ENCODE peak calls at places on chromosomes 3 and 15, in seven cellular contexts. One of them, this sample, is unnamed.

GRCh38 chr3:29649815-29650547 is 369.1 kb downstream of the RBMS3 start:
- DNase-seq in transverse colon: peak; percentile 11
- DNase-seq in CD4-positive, alpha-beta memory T cell: no peak
- DNase-seq in adrenal gland: peak; percentile 30
- DNase-seq in PC-3: peak; percentile 59
- DNase-seq in CD8-positive, alpha-beta T cell: no peak
- DNase-seq in left ventricle myocardium inferior: peak; percentile 24
- DNase-seq in this sample: no peak

GRCh38 chr3:193921480-193921879 is 214.5 kb upstream of the HES1 start:
- DNase-seq in transverse colon: no peak
- DNase-seq in CD4-positive, alpha-beta memory T cell: no peak
- DNase-seq in adrenal gland: no peak
- DNase-seq in PC-3: no peak
- DNase-seq in CD8-positive, alpha-beta T cell: no peak
- DNase-seq in left ventricle myocardium inferior: no peak
- DNase-seq in this sample: no peak

GRCh38 chr3:108437439-108437838 is 73.0 kb downstream of the MYH15 start:
- DNase-seq in transverse colon: peak; percentile 67
- DNase-seq in CD4-positive, alpha-beta memory T cell: no peak
- DNase-seq in adrenal gland: no peak
- DNase-seq in PC-3: peak; percentile 35
- DNase-seq in CD8-positive, alpha-beta T cell: no peak
- DNase-seq in left ventricle myocardium inferior: no peak
- DNase-seq in this sample: no peak

GRCh38 chr3:13785351-13785750 is 94.5 kb downstream of the WNT7A start:
- DNase-seq in transverse colon: no peak
- DNase-seq in CD4-positive, alpha-beta memory T cell: no peak
- DNase-seq in adrenal gland: no peak
- DNase-seq in PC-3: no peak
- DNase-seq in CD8-positive, alpha-beta T cell: no peak
- DNase-seq in left ventricle myocardium inferior: no peak
- DNase-seq in this sample: peak; percentile 15

GRCh38 chr3:142963266-142964149 is at the start of gene PAQR9:
- DNase-seq in transverse colon: no peak
- DNase-seq in CD4-positive, alpha-beta memory T cell: no peak
- DNase-seq in adrenal gland: no peak
- DNase-seq in PC-3: no peak
- DNase-seq in CD8-positive, alpha-beta T cell: no peak
- DNase-seq in left ventricle myocardium inferior: peak; percentile 27
- DNase-seq in this sample: peak; percentile 60

GRCh38 chr3:23455775-23456174 is 252.6 kb downstream of the UBE2E2 start:
- DNase-seq in transverse colon: no peak
- DNase-seq in CD4-positive, alpha-beta memory T cell: no peak
- DNase-seq in adrenal gland: no peak
- DNase-seq in PC-3: peak; percentile 49
- DNase-seq in CD8-positive, alpha-beta T cell: no peak
- DNase-seq in left ventricle myocardium inferior: no peak
- DNase-seq in this sample: no peak

GRCh38 chr15:29568840-29569532 is 253.3 kb downstream of the TJP1 start:
- DNase-seq in transverse colon: peak; percentile 66
- DNase-seq in CD4-positive, alpha-beta memory T cell: no peak
- DNase-seq in adrenal gland: no peak
- DNase-seq in PC-3: peak; percentile 70
- DNase-seq in CD8-positive, alpha-beta T cell: no peak
- DNase-seq in left ventricle myocardium inferior: no peak
- DNase-seq in this sample: no peak

GRCh38 chr3:126472277-126473006 is 3.2 kb downstream of the ZXDC start:
- DNase-seq in transverse colon: peak; percentile 40
- DNase-seq in CD4-positive, alpha-beta memory T cell: no peak
- DNase-seq in adrenal gland: peak; percentile 88
- DNase-seq in PC-3: peak; percentile 39
- DNase-seq in CD8-positive, alpha-beta T cell: no peak
- DNase-seq in left ventricle myocardium inferior: peak; percentile 39
- DNase-seq in this sample: peak; percentile 85

GRCh38 chr3:41198526-41198925 is 779 bp upstream of the CTNNB1 start:
- DNase-seq in transverse colon: peak; percentile 42
- DNase-seq in CD4-positive, alpha-beta memory T cell: no peak
- DNase-seq in adrenal gland: peak; percentile 55
- DNase-seq in PC-3: no peak
- DNase-seq in CD8-positive, alpha-beta T cell: no peak
- DNase-seq in left ventricle myocardium inferior: peak; percentile 34
- DNase-seq in this sample: no peak

GRCh38 chr3:187994221-187995085 is 159.5 kb upstream of the LPP start:
- DNase-seq in transverse colon: no peak
- DNase-seq in CD4-positive, alpha-beta memory T cell: peak; percentile 67
- DNase-seq in adrenal gland: no peak
- DNase-seq in PC-3: peak; percentile 29
- DNase-seq in CD8-positive, alpha-beta T cell: no peak
- DNase-seq in left ventricle myocardium inferior: no peak
- DNase-seq in this sample: no peak

GRCh38 chr15:74317820-74318375 is 49.5 kb downstream of the CYP11A1 start:
- DNase-seq in transverse colon: peak; percentile 43
- DNase-seq in CD4-positive, alpha-beta memory T cell: no peak
- DNase-seq in adrenal gland: peak; percentile 67
- DNase-seq in PC-3: peak; percentile 11
- DNase-seq in CD8-positive, alpha-beta T cell: no peak
- DNase-seq in left ventricle myocardium inferior: peak; percentile 92
- DNase-seq in this sample: no peak

GRCh38 chr3:51501833-51502561 is 2.2 kb upstream of the DCAF1 start:
- DNase-seq in transverse colon: peak; percentile 82
- DNase-seq in CD4-positive, alpha-beta memory T cell: peak; percentile 70
- DNase-seq in adrenal gland: peak; percentile 89
- DNase-seq in PC-3: peak; percentile 86
- DNase-seq in CD8-positive, alpha-beta T cell: peak; percentile 86
- DNase-seq in left ventricle myocardium inferior: peak; percentile 76
- DNase-seq in this sample: peak; percentile 86

GRCh38 chr15:96894669-96895068 is 564.2 kb downstream of the NR2F2 start:
- DNase-seq in transverse colon: no peak
- DNase-seq in CD4-positive, alpha-beta memory T cell: no peak
- DNase-seq in adrenal gland: no peak
- DNase-seq in PC-3: no peak
- DNase-seq in CD8-positive, alpha-beta T cell: no peak
- DNase-seq in left ventricle myocardium inferior: no peak
- DNase-seq in this sample: no peak

GRCh38 chr15:77898811-77899730 is 178.4 kb downstream of the TBC1D2B start:
- DNase-seq in transverse colon: no peak
- DNase-seq in CD4-positive, alpha-beta memory T cell: no peak
- DNase-seq in adrenal gland: no peak
- DNase-seq in PC-3: no peak
- DNase-seq in CD8-positive, alpha-beta T cell: no peak
- DNase-seq in left ventricle myocardium inferior: no peak
- DNase-seq in this sample: peak; percentile 60

GRCh38 chr15:91114301-91114700 is 14.2 kb downstream of the SV2B start:
- DNase-seq in transverse colon: no peak
- DNase-seq in CD4-positive, alpha-beta memory T cell: no peak
- DNase-seq in adrenal gland: no peak
- DNase-seq in PC-3: no peak
- DNase-seq in CD8-positive, alpha-beta T cell: no peak
- DNase-seq in left ventricle myocardium inferior: no peak
- DNase-seq in this sample: no peak

GRCh38 chr3:152860736-152861135 is 25.8 kb downstream of the P2RY1 start:
- DNase-seq in transverse colon: no peak
- DNase-seq in CD4-positive, alpha-beta memory T cell: no peak
- DNase-seq in adrenal gland: no peak
- DNase-seq in PC-3: no peak
- DNase-seq in CD8-positive, alpha-beta T cell: no peak
- DNase-seq in left ventricle myocardium inferior: no peak
- DNase-seq in this sample: no peak

GRCh38 chr15:63501256-63502089 is 2.9 kb upstream of the USP3 start:
- DNase-seq in transverse colon: peak; percentile 83
- DNase-seq in CD4-positive, alpha-beta memory T cell: no peak
- DNase-seq in adrenal gland: peak; percentile 77
- DNase-seq in PC-3: peak; percentile 79
- DNase-seq in CD8-positive, alpha-beta T cell: no peak
- DNase-seq in left ventricle myocardium inferior: peak; percentile 85
- DNase-seq in this sample: peak; percentile 90

GRCh38 chr15:50166216-50166615 is 15.8 kb upstream of the SLC27A2 start:
- DNase-seq in transverse colon: no peak
- DNase-seq in CD4-positive, alpha-beta memory T cell: no peak
- DNase-seq in adrenal gland: no peak
- DNase-seq in PC-3: no peak
- DNase-seq in CD8-positive, alpha-beta T cell: no peak
- DNase-seq in left ventricle myocardium inferior: no peak
- DNase-seq in this sample: no peak

GRCh38 chr15:75620043-75620775 is 5.3 kb downstream of the SNUPN start:
- DNase-seq in transverse colon: peak; percentile 22
- DNase-seq in CD4-positive, alpha-beta memory T cell: no peak
- DNase-seq in adrenal gland: peak; percentile 34
- DNase-seq in PC-3: no peak
- DNase-seq in CD8-positive, alpha-beta T cell: no peak
- DNase-seq in left ventricle myocardium inferior: peak; percentile 29
- DNase-seq in this sample: no peak
- H3K27ac ChIP-seq in transverse colon: peak overlapping the region; percentile 70
- H3K27ac ChIP-seq in CD4-positive, alpha-beta memory T cell: no peak overlapping the region
- H3K27ac ChIP-seq in adrenal gland: peak overlapping the region; percentile 64
- H3K27ac ChIP-seq in PC-3: peak overlapping the region; percentile 6
- H3K27ac ChIP-seq in CD8-positive, alpha-beta T cell: no peak overlapping the region
- H3K27ac ChIP-seq in left ventricle myocardium inferior: peak overlapping the region; percentile 81
- H3K27ac ChIP-seq in this sample: peak overlapping the region; percentile 72

GRCh38 chr15:40386480-40386879 is 4.0 kb downstream of the KNSTRN start:
- DNase-seq in transverse colon: no peak
- DNase-seq in CD4-positive, alpha-beta memory T cell: no peak
- DNase-seq in adrenal gland: no peak
- DNase-seq in PC-3: no peak
- DNase-seq in CD8-positive, alpha-beta T cell: no peak
- DNase-seq in left ventricle myocardium inferior: no peak
- DNase-seq in this sample: no peak
- H3K36me3 ChIP-seq in transverse colon: peaks cover 3% of the 10 kb centered on the region
- H3K36me3 ChIP-seq in CD4-positive, alpha-beta memory T cell: peaks cover 17% of the 10 kb centered on the region
- H3K36me3 ChIP-seq in adrenal gland: no peaks in the 10 kb centered on the region
- H3K36me3 ChIP-seq in PC-3: peaks cover 57% of the 10 kb centered on the region
- H3K36me3 ChIP-seq in CD8-positive, alpha-beta T cell: peaks cover 19% of the 10 kb centered on the region
- H3K36me3 ChIP-seq in left ventricle myocardium inferior: peaks cover 27% of the 10 kb centered on the region
- H3K36me3 ChIP-seq in this sample: peaks cover 28% of the 10 kb centered on the region

DNA sequence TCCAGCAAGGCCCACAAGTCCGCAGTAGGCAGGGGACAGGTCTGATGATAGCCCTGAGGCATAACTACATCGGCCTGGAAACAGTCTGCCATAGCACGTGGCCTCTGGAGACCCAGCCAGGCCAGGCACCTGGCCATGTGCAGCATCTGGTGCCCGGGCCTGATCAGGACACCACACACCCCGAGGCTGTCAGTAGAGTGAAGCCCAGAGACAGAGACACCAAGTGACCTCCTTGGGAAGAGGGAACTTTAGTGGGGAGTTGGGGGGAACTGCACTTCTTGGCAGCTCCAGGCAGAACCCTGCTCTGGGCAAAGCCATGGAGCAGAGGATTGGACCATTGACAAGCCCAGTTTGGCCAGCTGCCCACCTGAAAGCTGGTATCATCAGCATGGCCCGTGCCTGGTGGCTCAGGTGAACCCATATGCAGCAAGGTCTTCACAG is 1.2 kb downstream of the SHISA5 start:
- DNase-seq in transverse colon: peak; percentile 23
- DNase-seq in CD4-positive, alpha-beta memory T cell: no peak
- DNase-seq in adrenal gland: peak; percentile 72
- DNase-seq in PC-3: no peak
- DNase-seq in CD8-positive, alpha-beta T cell: no peak
- DNase-seq in left ventricle myocardium inferior: peak; percentile 54
- DNase-seq in this sample: no peak
- H3K27ac ChIP-seq in transverse colon: peak overlapping the region; percentile 93
- H3K27ac ChIP-seq in CD4-positive, alpha-beta memory T cell: no peak overlapping the region
- H3K27ac ChIP-seq in adrenal gland: peak overlapping the region; percentile 90
- H3K27ac ChIP-seq in PC-3: no peak overlapping the region
- H3K27ac ChIP-seq in CD8-positive, alpha-beta T cell: no peak overlapping the region
- H3K27ac ChIP-seq in left ventricle myocardium inferior: peak overlapping the region; percentile 96
- H3K27ac ChIP-seq in this sample: peak overlapping the region; percentile 91

GRCh38 chr3:97070302-97070701 is 255.9 kb downstream of the EPHA6 start:
- DNase-seq in transverse colon: no peak
- DNase-seq in CD4-positive, alpha-beta memory T cell: no peak
- DNase-seq in adrenal gland: no peak
- DNase-seq in PC-3: no peak
- DNase-seq in CD8-positive, alpha-beta T cell: no peak
- DNase-seq in left ventricle myocardium inferior: no peak
- DNase-seq in this sample: no peak

DNA sequence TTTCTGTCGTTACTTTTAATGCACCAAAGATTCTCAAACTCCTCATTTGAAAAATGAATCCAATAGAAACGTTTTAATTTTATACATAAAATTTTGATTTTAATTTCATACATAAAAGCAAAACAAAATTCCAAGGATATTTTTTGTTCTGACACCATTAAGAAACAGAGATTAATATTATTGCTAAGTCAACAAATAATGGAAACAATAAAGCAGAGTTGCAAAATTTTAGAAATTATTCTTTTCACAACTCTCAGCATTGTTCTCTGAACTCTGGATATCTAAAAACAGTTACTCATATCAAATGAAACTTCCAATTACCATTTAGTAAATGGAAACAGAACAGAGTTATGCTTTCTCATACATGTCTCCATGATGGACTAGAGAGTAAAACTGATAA is 260.2 kb downstream of the EPHA6 start:
- DNase-seq in transverse colon: no peak
- DNase-seq in CD4-positive, alpha-beta memory T cell: no peak
- DNase-seq in adrenal gland: no peak
- DNase-seq in PC-3: no peak
- DNase-seq in CD8-positive, alpha-beta T cell: no peak
- DNase-seq in left ventricle myocardium inferior: no peak
- DNase-seq in this sample: no peak
- H3K36me3 ChIP-seq in transverse colon: no peaks in the 10 kb centered on the region
- H3K36me3 ChIP-seq in CD4-positive, alpha-beta memory T cell: no peaks in the 10 kb centered on the region
- H3K36me3 ChIP-seq in adrenal gland: no peaks in the 10 kb centered on the region
- H3K36me3 ChIP-seq in PC-3: no peaks in the 10 kb centered on the region
- H3K36me3 ChIP-seq in CD8-positive, alpha-beta T cell: no peaks in the 10 kb centered on the region
- H3K36me3 ChIP-seq in left ventricle myocardium inferior: no peaks in the 10 kb centered on the region
- H3K36me3 ChIP-seq in this sample: no peaks in the 10 kb centered on the region

This sample was measured in upper lobe of right lung.